ENCODE peak calls at places on chromosomes 11 and 22, in seven cellular contexts. One of them, this sample, is unnamed. For H3K36me3, the result is how much of the 10 kb centered on the place peaks cover.

GRCh38 chr11:123030517-123030916 is 31.4 kb downstream of the HSPA8 start:
- DNase-seq in left ventricle myocardium inferior: no peak
- DNase-seq in prostate gland: no peak
- DNase-seq in ascending aorta: no peak
- DNase-seq in kidney: no peak
- DNase-seq in colonic mucosa: no peak
- DNase-seq in gastrocnemius medialis: no peak
- DNase-seq in this sample: peak

GRCh38 chr11:88494857-88495256 is 157.3 kb upstream of the CTSC start:
- DNase-seq in left ventricle myocardium inferior: no peak
- DNase-seq in prostate gland: no peak
- DNase-seq in ascending aorta: no peak
- DNase-seq in kidney: no peak
- DNase-seq in colonic mucosa: no peak
- DNase-seq in gastrocnemius medialis: no peak
- DNase-seq in this sample: peak

GRCh38 chr11:85118151-85118550 is 509.0 kb downstream of the DLG2 start:
- DNase-seq in left ventricle myocardium inferior: no peak
- DNase-seq in prostate gland: no peak
- DNase-seq in ascending aorta: no peak
- DNase-seq in kidney: no peak
- DNase-seq in colonic mucosa: no peak
- DNase-seq in gastrocnemius medialis: no peak
- DNase-seq in this sample: no peak

GRCh38 chr22:49933236-49933921 is 14.9 kb downstream of the CRELD2 start:
- DNase-seq in left ventricle myocardium inferior: peak
- DNase-seq in prostate gland: no peak
- DNase-seq in ascending aorta: no peak
- DNase-seq in kidney: peak
- DNase-seq in colonic mucosa: no peak
- DNase-seq in gastrocnemius medialis: peak
- DNase-seq in this sample: peak

GRCh38 chr11:111135101-111135500 is 110.4 kb upstream of the POU2AF2 start:
- DNase-seq in left ventricle myocardium inferior: no peak
- DNase-seq in prostate gland: no peak
- DNase-seq in ascending aorta: no peak
- DNase-seq in kidney: no peak
- DNase-seq in colonic mucosa: no peak
- DNase-seq in gastrocnemius medialis: no peak
- DNase-seq in this sample: no peak

GRCh38 chr11:45385844-45386243 is 99.7 kb upstream of the SYT13 start:
- DNase-seq in left ventricle myocardium inferior: no peak
- DNase-seq in prostate gland: no peak
- DNase-seq in ascending aorta: no peak
- DNase-seq in kidney: no peak
- DNase-seq in colonic mucosa: no peak
- DNase-seq in gastrocnemius medialis: no peak
- DNase-seq in this sample: no peak

GRCh38 chr11:70048279-70049024 is 29.7 kb upstream of the ANO1 start:
- DNase-seq in left ventricle myocardium inferior: no peak
- DNase-seq in prostate gland: peak
- DNase-seq in ascending aorta: no peak
- DNase-seq in kidney: no peak
- DNase-seq in colonic mucosa: peak
- DNase-seq in gastrocnemius medialis: no peak
- DNase-seq in this sample: peak

GRCh38 chr11:44949160-44950035 is 1.3 kb downstream of the TP53I11 start:
- DNase-seq in left ventricle myocardium inferior: no peak
- DNase-seq in prostate gland: peak
- DNase-seq in ascending aorta: no peak
- DNase-seq in kidney: peak
- DNase-seq in colonic mucosa: peak
- DNase-seq in gastrocnemius medialis: no peak
- DNase-seq in this sample: peak

GRCh38 chr11:75031224-75031753 is 42.6 kb downstream of the NEU3 start:
- DNase-seq in left ventricle myocardium inferior: no peak
- DNase-seq in prostate gland: no peak
- DNase-seq in ascending aorta: no peak
- DNase-seq in kidney: no peak
- DNase-seq in colonic mucosa: no peak
- DNase-seq in gastrocnemius medialis: no peak
- DNase-seq in this sample: no peak

GRCh38 chr11:118842369-118842768 is 41.3 kb upstream of the CXCR5 start:
- DNase-seq in left ventricle myocardium inferior: no peak
- DNase-seq in prostate gland: no peak
- DNase-seq in ascending aorta: no peak
- DNase-seq in kidney: no peak
- DNase-seq in colonic mucosa: no peak
- DNase-seq in gastrocnemius medialis: peak
- DNase-seq in this sample: no peak

GRCh38 chr22:17152340-17152739 is 6.7 kb downstream of the HDHD5 start:
- DNase-seq in left ventricle myocardium inferior: no peak
- DNase-seq in prostate gland: no peak
- DNase-seq in ascending aorta: no peak
- DNase-seq in kidney: no peak
- DNase-seq in colonic mucosa: no peak
- DNase-seq in gastrocnemius medialis: no peak
- DNase-seq in this sample: no peak

GRCh38 chr11:71444811-71445210 is 3.4 kb downstream of the DHCR7 start:
- DNase-seq in left ventricle myocardium inferior: no peak
- DNase-seq in prostate gland: no peak
- DNase-seq in ascending aorta: no peak
- DNase-seq in kidney: peak
- DNase-seq in colonic mucosa: no peak
- DNase-seq in gastrocnemius medialis: no peak
- DNase-seq in this sample: no peak

GRCh38 chr22:40525250-40525884 is 111.2 kb downstream of the MRTFA start:
- DNase-seq in left ventricle myocardium inferior: peak
- DNase-seq in prostate gland: no peak
- DNase-seq in ascending aorta: no peak
- DNase-seq in kidney: no peak
- DNase-seq in colonic mucosa: peak
- DNase-seq in gastrocnemius medialis: peak
- DNase-seq in this sample: no peak

GRCh38 chr22:28408702-28409101 is 270.9 kb downstream of the TTC28 start:
- DNase-seq in left ventricle myocardium inferior: no peak
- DNase-seq in prostate gland: no peak
- DNase-seq in ascending aorta: no peak
- DNase-seq in kidney: no peak
- DNase-seq in colonic mucosa: no peak
- DNase-seq in gastrocnemius medialis: no peak
- DNase-seq in this sample: no peak

GRCh38 chr11:132101861-132102260 is 731.4 kb downstream of the NTM start:
- DNase-seq in left ventricle myocardium inferior: no peak
- DNase-seq in prostate gland: no peak
- DNase-seq in ascending aorta: no peak
- DNase-seq in kidney: no peak
- DNase-seq in colonic mucosa: no peak
- DNase-seq in gastrocnemius medialis: no peak
- DNase-seq in this sample: no peak

GRCh38 chr11:104033134-104033533 is 3.3 kb upstream of the DDI1 start:
- DNase-seq in left ventricle myocardium inferior: no peak
- DNase-seq in prostate gland: no peak
- DNase-seq in ascending aorta: no peak
- DNase-seq in kidney: no peak
- DNase-seq in colonic mucosa: no peak
- DNase-seq in gastrocnemius medialis: no peak
- DNase-seq in this sample: no peak

GRCh38 chr11:127000291-127000968 is at the start of gene KIRREL3:
- DNase-seq in left ventricle myocardium inferior: no peak
- DNase-seq in prostate gland: no peak
- DNase-seq in ascending aorta: no peak
- DNase-seq in kidney: peak
- DNase-seq in colonic mucosa: no peak
- DNase-seq in gastrocnemius medialis: no peak
- DNase-seq in this sample: peak

GRCh38 chr11:111733009-111733408 is 33.2 kb downstream of the PPP2R1B start:
- DNase-seq in left ventricle myocardium inferior: peak
- DNase-seq in prostate gland: no peak
- DNase-seq in ascending aorta: no peak
- DNase-seq in kidney: peak
- DNase-seq in colonic mucosa: no peak
- DNase-seq in gastrocnemius medialis: peak
- DNase-seq in this sample: peak

DNA sequence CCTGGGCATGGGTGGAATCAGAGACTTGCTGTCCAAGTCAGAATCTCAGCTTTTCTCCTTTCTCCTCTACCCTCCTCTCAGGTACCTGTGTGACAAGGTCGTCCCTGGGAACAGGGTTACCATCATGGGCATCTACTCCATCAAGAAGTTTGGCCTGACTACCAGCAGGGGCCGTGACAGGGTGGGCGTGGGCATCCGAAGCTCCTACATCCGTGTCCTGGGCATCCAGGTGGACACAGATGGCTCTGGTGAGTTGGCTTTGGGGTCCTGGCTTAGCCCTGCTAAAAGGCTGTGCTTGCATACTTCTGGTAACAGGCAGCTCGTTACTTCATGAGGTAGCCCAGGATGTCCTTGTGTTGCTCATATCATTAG is 10.7 kb downstream of the MCM5 start:
- DNase-seq in left ventricle myocardium inferior: no peak
- DNase-seq in prostate gland: no peak
- DNase-seq in ascending aorta: no peak
- DNase-seq in kidney: no peak
- DNase-seq in colonic mucosa: no peak
- DNase-seq in gastrocnemius medialis: no peak
- DNase-seq in this sample: no peak
- H3K36me3 ChIP-seq in left ventricle myocardium inferior: half or more
- H3K36me3 ChIP-seq in prostate gland: under half
- H3K36me3 ChIP-seq in ascending aorta: half or more
- H3K36me3 ChIP-seq in kidney: under half
- H3K36me3 ChIP-seq in colonic mucosa: under half
- H3K36me3 ChIP-seq in gastrocnemius medialis: under half
- H3K36me3 ChIP-seq in this sample: half or more

GRCh38 chr11:3234846-3235245 is 2.6 kb upstream of the MRGPRE start:
- DNase-seq in left ventricle myocardium inferior: no peak
- DNase-seq in prostate gland: no peak
- DNase-seq in ascending aorta: no peak
- DNase-seq in kidney: no peak
- DNase-seq in colonic mucosa: no peak
- DNase-seq in gastrocnemius medialis: no peak
- DNase-seq in this sample: no peak
- H3K36me3 ChIP-seq in left ventricle myocardium inferior: under half
- H3K36me3 ChIP-seq in prostate gland: under half
- H3K36me3 ChIP-seq in ascending aorta: under half
- H3K36me3 ChIP-seq in kidney: under half
- H3K36me3 ChIP-seq in colonic mucosa: under half
- H3K36me3 ChIP-seq in gastrocnemius medialis: under half
- H3K36me3 ChIP-seq in this sample: under half

GRCh38 chr11:68925613-68926012 is 21.9 kb downstream of the IGHMBP2 start:
- DNase-seq in left ventricle myocardium inferior: no peak
- DNase-seq in prostate gland: no peak
- DNase-seq in ascending aorta: no peak
- DNase-seq in kidney: no peak
- DNase-seq in colonic mucosa: no peak
- DNase-seq in gastrocnemius medialis: no peak
- DNase-seq in this sample: no peak
- H3K36me3 ChIP-seq in left ventricle myocardium inferior: half or more
- H3K36me3 ChIP-seq in prostate gland: under half
- H3K36me3 ChIP-seq in ascending aorta: under half
- H3K36me3 ChIP-seq in kidney: under half
- H3K36me3 ChIP-seq in colonic mucosa: under half
- H3K36me3 ChIP-seq in gastrocnemius medialis: under half
- H3K36me3 ChIP-seq in this sample: under half

GRCh38 chr22:46308283-46308988 is 11.8 kb downstream of the GTSE1 start:
- DNase-seq in left ventricle myocardium inferior: no peak
- DNase-seq in prostate gland: no peak
- DNase-seq in ascending aorta: no peak
- DNase-seq in kidney: peak
- DNase-seq in colonic mucosa: no peak
- DNase-seq in gastrocnemius medialis: no peak
- DNase-seq in this sample: peak
- H3K36me3 ChIP-seq in left ventricle myocardium inferior: under half
- H3K36me3 ChIP-seq in prostate gland: under half
- H3K36me3 ChIP-seq in ascending aorta: under half
- H3K36me3 ChIP-seq in kidney: under half
- H3K36me3 ChIP-seq in colonic mucosa: under half
- H3K36me3 ChIP-seq in gastrocnemius medialis: under half
- H3K36me3 ChIP-seq in this sample: under half

GRCh38 chr11:59201376-59201775 is 11.4 kb downstream of the MPEG1 start:
- DNase-seq in left ventricle myocardium inferior: no peak
- DNase-seq in prostate gland: no peak
- DNase-seq in ascending aorta: no peak
- DNase-seq in kidney: no peak
- DNase-seq in colonic mucosa: no peak
- DNase-seq in gastrocnemius medialis: no peak
- DNase-seq in this sample: peak
- H3K36me3 ChIP-seq in left ventricle myocardium inferior: under half
- H3K36me3 ChIP-seq in prostate gland: under half
- H3K36me3 ChIP-seq in ascending aorta: under half
- H3K36me3 ChIP-seq in kidney: under half
- H3K36me3 ChIP-seq in colonic mucosa: under half
- H3K36me3 ChIP-seq in gastrocnemius medialis: under half
- H3K36me3 ChIP-seq in this sample: under half

GRCh38 chr11:34203377-34203801 is 98.0 kb downstream of the NAT10 start:
- DNase-seq in left ventricle myocardium inferior: no peak
- DNase-seq in prostate gland: no peak
- DNase-seq in ascending aorta: no peak
- DNase-seq in kidney: no peak
- DNase-seq in colonic mucosa: no peak
- DNase-seq in gastrocnemius medialis: no peak
- DNase-seq in this sample: no peak
- H3K36me3 ChIP-seq in left ventricle myocardium inferior: under half
- H3K36me3 ChIP-seq in prostate gland: under half
- H3K36me3 ChIP-seq in ascending aorta: under half
- H3K36me3 ChIP-seq in kidney: under half
- H3K36me3 ChIP-seq in colonic mucosa: under half
- H3K36me3 ChIP-seq in gastrocnemius medialis: under half
- H3K36me3 ChIP-seq in this sample: under half